ENCODE peak calls at places on chromosomes 13 and 19, in five cellular contexts. H, N, A, Q and E are unnamed samples.

GRCh38 chr19:12090807-12091206 is 26.3 kb downstream of the ZNF844 start:
- DNase-seq in H (no peak), N (peak; percentile 11), A (peak; percentile 53), Q (peak; percentile 57), E (peak; percentile 75)

GRCh38 chr13:46559272-46559805 is 6.4 kb downstream of the LRCH1 start:
- DNase-seq in H (no peak), N (no peak), A (no peak), Q (no peak), E (no peak)

GRCh38 chr19:30371157-30371845 is 883 bp upstream of the ZNF536 start:
- DNase-seq in H (no peak), N (no peak), A (no peak), Q (no peak), E (no peak)

GRCh38 chr13:67231481-67231940 is 1.4 kb upstream of the PCDH9 start:
- DNase-seq in H (no peak), N (no peak), A (no peak), Q (no peak), E (no peak)

GRCh38 chr13:51339354-51339753 is at the start of gene SERPINE3:
- DNase-seq in H (no peak), N (no peak), A (no peak), Q (no peak), E (no peak)

GRCh38 chr13:87089391-87089790 is 581.8 kb upstream of the SLITRK5 start:
- DNase-seq in H (no peak), N (no peak), A (no peak), Q (no peak), E (no peak)

GRCh38 chr19:8150178-8150865 is 930 bp upstream of the FBN3 start:
- DNase-seq in H (no peak), N (no peak), A (peak; percentile 72), Q (no peak), E (no peak)

GRCh38 chr19:48403606-48404005 is 10.1 kb downstream of the GRIN2D start:
- DNase-seq in H (no peak), N (no peak), A (peak; percentile 62), Q (peak; percentile 36), E (peak; percentile 71)

GRCh38 chr19:5093953-5094718 is 125.2 kb downstream of the KDM4B start:
- DNase-seq in H (no peak), N (no peak), A (no peak), Q (peak; percentile 36), E (no peak)

GRCh38 chr19:7419153-7419552 is 69.7 kb downstream of the PEX11G start:
- DNase-seq in H (no peak), N (no peak), A (no peak), Q (no peak), E (no peak)

GRCh38 chr13:50292082-50292481 is 276.8 kb downstream of the KCNRG start:
- DNase-seq in H (no peak), N (no peak), A (no peak), Q (no peak), E (no peak)

GRCh38 chr19:2575734-2576481 is 100.0 kb downstream of the GADD45B start:
- DNase-seq in H (no peak), N (no peak), A (peak; percentile 79), Q (no peak), E (no peak)

GRCh38 chr13:41222259-41222852 is 28.0 kb upstream of the KBTBD7 start:
- DNase-seq in H (no peak), N (peak; percentile 34), A (peak; percentile 50), Q (peak; percentile 55), E (peak; percentile 60)

GRCh38 chr13:97978661-97979450 is 25.4 kb downstream of the IPO5 start:
- DNase-seq in H (no peak), N (no peak), A (no peak), Q (no peak), E (no peak)

GRCh38 chr19:10468133-10468532 is 35.0 kb downstream of the KEAP1 start:
- DNase-seq in H (no peak), N (no peak), A (no peak), Q (no peak), E (no peak)

GRCh38 chr19:13275016-13275722 is 125.0 kb downstream of the IER2 start:
- DNase-seq in H (no peak), N (no peak), A (no peak), Q (no peak), E (no peak)

GRCh38 chr13:76216729-76217128 is 580.6 kb downstream of the LMO7 start:
- DNase-seq in H (no peak), N (no peak), A (no peak), Q (no peak), E (no peak)

GRCh38 chr19:35088514-35088913 is 27.1 kb upstream of the FXYD3 start:
- DNase-seq in H (no peak), N (no peak), A (no peak), Q (no peak), E (no peak)

GRCh38 chr13:109436841-109437240 is 349.5 kb downstream of the IRS2 start:
- DNase-seq in H (no peak), N (no peak), A (no peak), Q (no peak), E (no peak)

GRCh38 chr19:49924004-49924880 is 4.8 kb upstream of the ATF5 start:
- DNase-seq in H (no peak), N (peak; percentile 56), A (no peak), Q (peak; percentile 11), E (peak; percentile 36)

GRCh38 chr19:40407714-40408600 is 5.2 kb downstream of the PRX start:
- DNase-seq in H (no peak), N (no peak), A (no peak), Q (peak; percentile 61), E (no peak)

GRCh38 chr13:81738364-81738763 is 1397.4 kb upstream of the SPRY2 start:
- DNase-seq in H (no peak), N (no peak), A (no peak), Q (no peak), E (no peak)

GRCh38 chr19:43739836-43740235 is 14.9 kb downstream of the SMG9 start:
- DNase-seq in H (no peak), N (no peak), A (no peak), Q (no peak), E (no peak)

GRCh38 chr13:42876270-42876714 is 94.9 kb downstream of the FAM216B start:
- DNase-seq in H (peak; percentile 33), N (peak; percentile 82), A (no peak), Q (no peak), E (no peak)

GRCh38 chr19:31304877-31305312 is 44.3 kb downstream of the TSHZ3 start:
- DNase-seq in H (no peak), N (no peak), A (no peak), Q (no peak), E (no peak)

GRCh38 chr13:77330009-77330471 is 3.1 kb upstream of the MYCBP2 start:
- DNase-seq in H (no peak), N (no peak), A (no peak), Q (no peak), E (no peak)

GRCh38 chr19:43798546-43799409 is 3.5 kb downstream of the LYPD5 start:
- DNase-seq in H (no peak), N (no peak), A (no peak), Q (peak; percentile 70), E (peak; percentile 78)

GRCh38 chr13:75830842-75831241 is 194.7 kb downstream of the LMO7 start:
- DNase-seq in H (no peak), N (no peak), A (no peak), Q (no peak), E (no peak)

GRCh38 chr13:49454388-49455015 is 10.4 kb downstream of the SETDB2 start:
- DNase-seq in H (no peak), N (no peak), A (no peak), Q (no peak), E (no peak)

DNA sequence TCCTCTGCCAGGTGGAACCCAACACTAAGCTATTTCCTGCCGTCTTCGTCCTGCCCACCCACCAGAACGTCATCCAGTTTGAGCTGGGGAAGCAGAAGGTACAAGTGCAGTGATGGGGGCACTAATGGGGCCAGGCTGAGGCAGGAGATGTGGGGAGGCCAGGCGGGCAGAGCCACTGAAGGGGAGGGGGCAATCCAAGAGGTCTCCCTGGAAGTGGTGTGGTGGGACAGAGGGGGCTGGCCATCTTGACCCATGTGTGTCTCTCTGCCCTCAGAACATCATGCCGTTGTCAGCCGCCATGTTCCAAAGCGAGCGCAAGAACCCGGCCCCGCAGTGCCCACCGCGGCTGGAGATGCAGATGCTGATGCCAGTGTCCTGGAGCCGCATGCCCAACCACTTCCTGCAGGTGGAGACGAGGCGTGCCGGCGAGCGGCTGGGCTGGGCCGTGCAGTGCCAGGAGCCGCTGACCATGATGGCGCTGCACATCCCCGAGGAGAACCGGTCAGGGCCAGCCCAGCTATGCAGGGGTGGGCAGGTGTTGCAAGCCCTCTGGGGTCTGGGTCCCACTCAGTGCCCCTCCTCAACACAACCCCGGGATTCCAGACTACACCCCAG is 49.6 kb downstream of the RYR1 start:
- DNase-seq in H (no peak), N (no peak), A (no peak), Q (no peak), E (no peak)
- TF ChIP-seq ATF2 in H (no peak), N (no peak), A (no peak), Q (no peak), E (no peak)

GRCh38 chr13:96785986-96786385 is 208.3 kb downstream of the OXGR1 start:
- DNase-seq in H (no peak), N (no peak), A (no peak), Q (no peak), E (no peak)

GRCh38 chr13:96781141-96781540 is 213.1 kb downstream of the OXGR1 start:
- DNase-seq in H (no peak), N (no peak), A (no peak), Q (no peak), E (no peak)

GRCh38 chr13:96779691-96780090 is 214.6 kb downstream of the OXGR1 start:
- DNase-seq in H (no peak), N (no peak), A (no peak), Q (no peak), E (no peak)

GRCh38 chr13:96782186-96782585 is 212.1 kb downstream of the OXGR1 start:
- DNase-seq in H (no peak), N (no peak), A (no peak), Q (no peak), E (no peak)

GRCh38 chr13:96780105-96780504 is 214.2 kb downstream of the OXGR1 start:
- DNase-seq in H (no peak), N (no peak), A (no peak), Q (no peak), E (no peak)
- TF ChIP-seq ATF2 in H (no peak), N (no peak), A (no peak), Q (no peak), E (no peak)

DNA sequence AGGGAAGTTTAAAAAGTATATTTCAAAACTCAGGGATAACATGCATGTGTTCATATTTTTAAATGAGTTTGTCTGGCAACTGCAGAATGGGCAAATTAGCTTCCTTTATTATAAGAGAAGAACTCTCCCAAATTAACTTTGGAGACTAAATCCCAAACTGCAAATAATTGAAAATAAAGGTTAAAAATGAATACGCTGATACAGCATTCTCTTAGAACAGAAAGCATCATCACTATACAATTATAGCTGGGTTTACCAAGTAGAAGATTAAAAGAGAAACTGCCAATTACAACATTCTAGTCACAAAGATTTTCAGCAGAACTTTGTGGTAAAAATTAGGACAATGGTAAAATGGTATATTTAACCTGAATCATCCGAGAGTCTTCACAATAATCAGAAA is 73.3 kb downstream of the OLFM4 start:
- DNase-seq in H (no peak), N (no peak), A (no peak), Q (no peak), E (no peak)
- TF ChIP-seq ATF2 in H (no peak), N (no peak), A (no peak), Q (no peak), E (no peak)

DNA sequence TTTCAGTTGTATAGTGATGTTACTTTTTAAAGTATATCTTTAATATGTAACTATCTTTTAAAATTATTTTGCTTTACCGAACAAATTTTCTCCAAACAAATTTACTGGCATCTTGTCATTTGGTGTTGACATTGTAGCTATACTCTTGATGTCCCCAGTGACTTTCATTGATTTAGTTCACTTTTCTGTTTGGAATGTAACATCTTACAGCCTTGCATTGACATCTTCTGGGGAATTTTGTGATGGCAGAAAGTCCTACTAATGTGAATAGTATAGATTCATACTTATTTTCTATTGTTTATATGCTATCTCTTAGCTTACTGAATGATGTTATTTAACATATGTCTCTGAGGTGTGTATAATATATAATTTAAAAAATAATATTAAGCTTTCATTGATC is 800.9 kb upstream of the ATXN8OS start:
- DNase-seq in H (no peak), N (no peak), A (no peak), Q (no peak), E (no peak)
- TF ChIP-seq ATF2 in H (no peak), N (no peak), A (no peak), Q (no peak), E (no peak)